ENCODE peak calls at places on chromosomes 16 and 17, in four cellular contexts. N is ureter; U is CD4-positive, CD25-positive, alpha-beta regulatory T cell; T is NAMALWA. K is an unnamed sample.

GRCh38 chr16:9657659-9658058 is 524.6 kb downstream of the GRIN2A start:
- DNase-seq in N (no peak), U (no peak), T (no peak), K (no peak)

GRCh38 chr17:42573095-42573494 is 4.4 kb downstream of the PSMC3IP start:
- DNase-seq in U (no peak), T (no peak), N (no peak), K (no peak)

GRCh38 chr17:17603178-17603894 is 11.8 kb upstream of the PEMT start:
- DNase-seq in U (no peak), T (no peak), N (no peak), K (no peak)

GRCh38 chr16:67384778-67385510 is 8.4 kb downstream of the TPPP3 start:
- DNase-seq in U (no peak), T (no peak), N (no peak), K (no peak)

GRCh38 chr17:42050360-42051012 is at the start of gene C17orf113:
- DNase-seq in U (peak; percentile 35), T (peak; percentile 42), N (peak; percentile 58), K (peak; percentile 50)

GRCh38 chr17:622356-622755 is 92.3 kb downstream of the VPS53 start:
- DNase-seq in N (no peak), T (no peak), U (no peak), K (no peak)

GRCh38 chr16:66516808-66517585 is 32.9 kb downstream of the TK2 start:
- DNase-seq in T (peak; percentile 91), N (peak; percentile 98), U (peak; percentile 39), K (peak; percentile 95)

GRCh38 chr17:36741019-36741902 is 139.9 kb downstream of the MRM1 start:
- DNase-seq in T (no peak), U (no peak), N (no peak), K (no peak)

GRCh38 chr17:52383493-52384100 is 225.1 kb upstream of the CA10 start:
- DNase-seq in U (no peak), T (peak; percentile 69), N (peak; percentile 54), K (no peak)

GRCh38 chr16:23027386-23027785 is 121.9 kb downstream of the USP31 start:
- DNase-seq in N (no peak), T (no peak), U (no peak), K (no peak)

GRCh38 chr16:23999663-24000062 is 163.9 kb downstream of the PRKCB start:
- DNase-seq in N (no peak), U (no peak), T (no peak), K (no peak)

GRCh38 chr17:51164911-51165679 is 1.1 kb upstream of the NME2 start:
- DNase-seq in T (no peak), N (peak; percentile 22), U (no peak), K (no peak)

GRCh38 chr16:85139888-85140339 is 27.6 kb upstream of the CIBAR2 start:
- DNase-seq in T (no peak), U (no peak), N (no peak), K (no peak)

GRCh38 chr17:76501018-76501826 is at the start of gene RHBDF2:
- DNase-seq in U (peak; percentile 95), N (peak; percentile 96), T (peak; percentile 88), K (peak; percentile 96)

GRCh38 chr17:44598932-44599297 is 41.6 kb downstream of the FZD2 start:
- DNase-seq in N (no peak), U (no peak), T (no peak), K (no peak)

GRCh38 chr17:36221187-36221586 is 10.3 kb downstream of the CCL4L2 start:
- DNase-seq in U (no peak), T (peak; percentile 21), N (no peak), K (no peak)

GRCh38 chr16:2210386-2211365 is at the start of gene BRICD5:
- DNase-seq in U (no peak), N (no peak), T (no peak), K (no peak)

GRCh38 chr16:58970775-58971174 is 236.7 kb upstream of the GOT2 start:
- DNase-seq in U (no peak), N (no peak), T (no peak), K (no peak)

GRCh38 chr17:13384626-13385025 is 217.1 kb downstream of the HS3ST3A1 start:
- DNase-seq in N (no peak), U (no peak), T (no peak), K (no peak)

GRCh38 chr17:76706817-76707216 is 3.9 kb downstream of the MXRA7 start:
- DNase-seq in T (no peak), U (no peak), N (no peak), K (no peak)

GRCh38 chr17:15350777-15351486 is 9.5 kb upstream of the TEKT3 start:
- DNase-seq in U (no peak), T (no peak), N (peak; percentile 67), K (no peak)

GRCh38 chr17:58710948-58711552 is 18.6 kb downstream of the RAD51C start:
- DNase-seq in T (peak; percentile 79), U (peak; percentile 45), N (no peak), K (peak; percentile 47)

GRCh38 chr16:69286941-69287713 is 24.0 kb upstream of the VPS4A start:
- DNase-seq in T (peak; percentile 82), U (peak; percentile 67), N (peak; percentile 48), K (peak; percentile 54)

GRCh38 chr17:79969906-79970305 is 65.8 kb downstream of the TBC1D16 start:
- DNase-seq in T (no peak), N (no peak), U (no peak), K (no peak)

GRCh38 chr16:54933281-54934150 is 2.9 kb downstream of the IRX5 start:
- DNase-seq in T (no peak), N (no peak), U (no peak), K (no peak)

GRCh38 chr17:72749119-72749572 is 343.3 kb downstream of the SLC39A11 start:
- DNase-seq in U (no peak), T (no peak), N (no peak), K (no peak)

GRCh38 chr17:76382803-76383644 is 1.4 kb upstream of the SPHK1 start:
- DNase-seq in T (no peak), U (peak; percentile 50), N (no peak), K (peak; percentile 33)

GRCh38 chr16:56350491-56351405 is 74.6 kb downstream of the AMFR start:
- DNase-seq in T (no peak), N (no peak), U (no peak), K (no peak)

GRCh38 chr17:66340720-66341119 is 38.3 kb downstream of the PRKCA start:
- DNase-seq in T (no peak), N (no peak), U (no peak), K (no peak)

GRCh38 chr17:1480747-1481465 is 11.6 kb downstream of the MYO1C start:
- DNase-seq in N (no peak), U (no peak), T (no peak), K (no peak)

GRCh38 chr16:28821874-28822519 is 802 bp upstream of the ATXN2L start:
- DNase-seq in U (no peak), N (no peak), T (no peak), K (no peak)

GRCh38 chr17:72719582-72720493 is 372.6 kb downstream of the SLC39A11 start:
- DNase-seq in U (peak; percentile 20), N (no peak), T (no peak), K (no peak)

GRCh38 chr16:15654591-15654990 is 4.5 kb downstream of the NDE1 start:
- DNase-seq in U (no peak), N (no peak), T (no peak), K (no peak)

GRCh38 chr17:49076575-49077384 is 55.8 kb upstream of the B4GALNT2 start:
- DNase-seq in N (no peak), U (no peak), T (no peak), K (no peak)

GRCh38 chr16:56303880-56304279 is 112.6 kb downstream of the GNAO1 start:
- DNase-seq in T (no peak), N (no peak), U (no peak), K (no peak)